ENCODE peak calls at places on chromosomes 5 and 9, in four cellular contexts. One of them, this sample, is unnamed.

GRCh38 chr9:16133032-16133431 is 580.2 kb downstream of the CCDC171 start:
- DNase-seq in HepG2: no peak
- DNase-seq in K562: no peak
- DNase-seq in GM12878: no peak
- DNase-seq in this sample: no peak

GRCh38 chr5:76196886-76197489 is 113.8 kb downstream of the SV2C start:
- DNase-seq in GM12878: no peak
- DNase-seq in K562: peak; percentile 12
- DNase-seq in HepG2: no peak
- DNase-seq in this sample: no peak

GRCh38 chr9:28774433-28775029 is 1201.2 kb upstream of the C9orf72 start:
- DNase-seq in K562: no peak
- DNase-seq in GM12878: no peak
- DNase-seq in HepG2: peak; percentile 18
- DNase-seq in this sample: peak; percentile 17

GRCh38 chr9:128092199-128092977 is 24.4 kb downstream of the SLC25A25 start:
- DNase-seq in GM12878: no peak
- DNase-seq in HepG2: no peak
- DNase-seq in K562: no peak
- DNase-seq in this sample: no peak

GRCh38 chr5:19018822-19019221 is 969.2 kb downstream of the CDH18 start:
- DNase-seq in GM12878: no peak
- DNase-seq in HepG2: no peak
- DNase-seq in K562: peak; percentile 7
- DNase-seq in this sample: peak; percentile 5

GRCh38 chr9:76027426-76027825 is 137.0 kb downstream of the PCSK5 start:
- DNase-seq in HepG2: no peak
- DNase-seq in GM12878: no peak
- DNase-seq in K562: no peak
- DNase-seq in this sample: no peak

GRCh38 chr5:137622850-137623249 is 113.0 kb downstream of the KLHL3 start:
- DNase-seq in K562: no peak
- DNase-seq in HepG2: peak; percentile 64
- DNase-seq in GM12878: peak; percentile 9
- DNase-seq in this sample: no peak

GRCh38 chr9:130659699-130660248 is 4.6 kb upstream of the PRDM12 start:
- DNase-seq in K562: no peak
- DNase-seq in GM12878: no peak
- DNase-seq in HepG2: no peak
- DNase-seq in this sample: peak; percentile 46

GRCh38 chr5:64742411-64742810 is 26.1 kb downstream of the SREK1IP1 start:
- DNase-seq in GM12878: no peak
- DNase-seq in HepG2: no peak
- DNase-seq in K562: no peak
- DNase-seq in this sample: no peak

GRCh38 chr9:121788686-121789366 is 137.4 kb downstream of the DAB2IP start:
- DNase-seq in HepG2: no peak
- DNase-seq in GM12878: no peak
- DNase-seq in K562: no peak
- DNase-seq in this sample: no peak

GRCh38 chr5:150766265-150766664 is 7.4 kb upstream of the DCTN4 start:
- DNase-seq in GM12878: no peak
- DNase-seq in K562: no peak
- DNase-seq in HepG2: no peak
- DNase-seq in this sample: no peak

GRCh38 chr9:136198605-136199083 is 6.3 kb downstream of the LHX3 start:
- DNase-seq in GM12878: no peak
- DNase-seq in HepG2: no peak
- DNase-seq in K562: peak; percentile 53
- DNase-seq in this sample: no peak

GRCh38 chr5:144369001-144369400 is 198.3 kb downstream of the KCTD16 start:
- DNase-seq in K562: no peak
- DNase-seq in GM12878: no peak
- DNase-seq in HepG2: no peak
- DNase-seq in this sample: no peak

GRCh38 chr9:4146293-4146692 is 153.6 kb downstream of the GLIS3 start:
- DNase-seq in K562: no peak
- DNase-seq in GM12878: no peak
- DNase-seq in HepG2: no peak
- DNase-seq in this sample: no peak

GRCh38 chr5:169272111-169272510 is 28.8 kb downstream of the SLIT3 start:
- DNase-seq in HepG2: no peak
- DNase-seq in GM12878: no peak
- DNase-seq in K562: no peak
- DNase-seq in this sample: no peak

GRCh38 chr5:137192293-137192743 is 306.8 kb downstream of the SPOCK1 start:
- DNase-seq in HepG2: no peak
- DNase-seq in K562: no peak
- DNase-seq in GM12878: no peak
- DNase-seq in this sample: no peak

GRCh38 chr5:112312295-112312694 is 106.8 kb downstream of the EPB41L4A start:
- DNase-seq in HepG2: no peak
- DNase-seq in K562: no peak
- DNase-seq in GM12878: no peak
- DNase-seq in this sample: no peak

GRCh38 chr5:75601567-75601966 is 9.7 kb upstream of the ANKDD1B start:
- DNase-seq in GM12878: no peak
- DNase-seq in K562: no peak
- DNase-seq in HepG2: no peak
- DNase-seq in this sample: no peak

GRCh38 chr5:168734657-168735344 is 155.6 kb upstream of the PANK3 start:
- DNase-seq in K562: no peak
- DNase-seq in GM12878: no peak
- DNase-seq in HepG2: no peak
- DNase-seq in this sample: no peak

GRCh38 chr9:110538169-110538568 is 41.4 kb downstream of the SVEP1 start:
- DNase-seq in GM12878: no peak
- DNase-seq in HepG2: no peak
- DNase-seq in K562: no peak
- DNase-seq in this sample: no peak

DNA sequence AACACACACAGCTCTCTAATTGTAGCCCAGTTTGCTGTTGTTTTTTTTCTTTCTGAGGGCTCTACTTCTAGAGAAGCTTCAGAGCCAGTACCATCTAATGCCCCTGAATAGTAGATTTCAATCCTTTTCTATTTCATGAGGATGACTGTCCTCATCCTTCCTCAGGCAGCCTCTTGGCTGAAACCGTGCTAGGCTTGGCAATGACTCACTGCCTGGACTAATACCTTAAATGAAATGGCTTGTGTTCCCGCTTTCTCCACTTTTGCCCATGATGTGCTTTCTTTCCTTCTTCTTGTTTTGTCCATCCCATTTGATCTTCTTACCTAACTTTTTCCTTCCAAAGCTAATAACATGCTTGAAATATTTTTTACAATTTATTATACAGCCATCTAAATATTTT is 80.1 kb downstream of the ITGA1 start:
- DNase-seq in HepG2: no peak
- DNase-seq in K562: no peak
- DNase-seq in GM12878: no peak
- DNase-seq in this sample: no peak
- TF ChIP-seq TARDBP in HepG2: no peak
- TF ChIP-seq TARDBP in K562: no peak
- TF ChIP-seq TARDBP in GM12878: no peak
- TF ChIP-seq TARDBP in this sample: no peak

DNA sequence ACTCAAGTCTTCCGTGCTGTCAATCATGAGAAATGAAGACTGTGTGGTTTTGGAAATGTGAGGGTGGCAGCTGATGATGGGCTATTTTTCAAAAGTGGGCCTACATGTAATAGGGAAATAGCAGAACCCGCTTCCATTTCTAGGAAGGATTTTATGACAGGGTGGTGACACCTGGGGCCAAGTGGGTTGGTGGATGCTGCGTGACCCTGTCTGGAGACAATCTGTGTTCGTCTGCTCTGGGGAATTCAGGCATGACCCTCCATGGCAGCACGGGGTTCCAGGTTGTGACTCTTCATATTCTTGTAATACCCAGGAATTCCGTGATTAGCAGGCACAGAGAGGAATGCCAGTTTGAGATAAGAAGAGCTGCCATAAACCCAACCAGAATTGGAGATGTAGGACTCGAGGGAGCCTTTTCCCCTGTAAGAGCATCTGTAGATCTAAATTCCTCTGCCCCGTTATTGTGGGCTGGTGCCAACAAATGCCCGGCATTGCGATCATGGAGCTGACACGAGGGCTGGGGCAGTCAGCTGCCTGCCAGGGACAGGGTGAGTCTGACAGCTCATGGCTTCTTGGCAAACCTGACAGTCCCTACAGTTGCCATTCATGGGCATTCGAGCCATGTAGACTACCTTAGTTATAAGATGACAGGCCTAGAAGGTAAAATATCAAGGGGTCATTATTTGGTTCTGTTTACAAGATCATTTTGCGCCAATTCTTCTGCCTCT is 279.7 kb downstream of the GADD45G start:
- DNase-seq in K562: no peak
- DNase-seq in HepG2: no peak
- DNase-seq in GM12878: no peak
- DNase-seq in this sample: no peak
- TF ChIP-seq TARDBP in K562: no peak
- TF ChIP-seq TARDBP in HepG2: no peak
- TF ChIP-seq TARDBP in GM12878: no peak
- TF ChIP-seq TARDBP in this sample: no peak

GRCh38 chr5:77627869-77628674 is 10.4 kb downstream of the OTP start:
- DNase-seq in K562: no peak
- DNase-seq in HepG2: no peak
- DNase-seq in GM12878: no peak
- DNase-seq in this sample: no peak
- TF ChIP-seq TARDBP in K562: no peak
- TF ChIP-seq TARDBP in HepG2: no peak
- TF ChIP-seq TARDBP in GM12878: no peak
- TF ChIP-seq TARDBP in this sample: no peak

GRCh38 chr9:6733831-6734230 is 23.9 kb upstream of the KDM4C start:
- DNase-seq in HepG2: no peak
- DNase-seq in K562: no peak
- DNase-seq in GM12878: no peak
- DNase-seq in this sample: no peak
- TF ChIP-seq TARDBP in HepG2: no peak
- TF ChIP-seq TARDBP in K562: no peak
- TF ChIP-seq TARDBP in GM12878: no peak
- TF ChIP-seq TARDBP in this sample: no peak

GRCh38 chr9:106288689-106289088 is 574.3 kb upstream of the ZNF462 start:
- DNase-seq in K562: no peak
- DNase-seq in GM12878: no peak
- DNase-seq in HepG2: no peak
- DNase-seq in this sample: no peak
- TF ChIP-seq TARDBP in K562: no peak
- TF ChIP-seq TARDBP in GM12878: no peak
- TF ChIP-seq TARDBP in HepG2: no peak
- TF ChIP-seq TARDBP in this sample: no peak

GRCh38 chr9:108478431-108478837 is 377.4 kb downstream of the ACTL7B start:
- DNase-seq in HepG2: no peak
- DNase-seq in K562: no peak
- DNase-seq in GM12878: no peak
- DNase-seq in this sample: no peak
- TF ChIP-seq TARDBP in HepG2: no peak
- TF ChIP-seq TARDBP in K562: no peak
- TF ChIP-seq TARDBP in GM12878: no peak
- TF ChIP-seq TARDBP in this sample: no peak

DNA sequence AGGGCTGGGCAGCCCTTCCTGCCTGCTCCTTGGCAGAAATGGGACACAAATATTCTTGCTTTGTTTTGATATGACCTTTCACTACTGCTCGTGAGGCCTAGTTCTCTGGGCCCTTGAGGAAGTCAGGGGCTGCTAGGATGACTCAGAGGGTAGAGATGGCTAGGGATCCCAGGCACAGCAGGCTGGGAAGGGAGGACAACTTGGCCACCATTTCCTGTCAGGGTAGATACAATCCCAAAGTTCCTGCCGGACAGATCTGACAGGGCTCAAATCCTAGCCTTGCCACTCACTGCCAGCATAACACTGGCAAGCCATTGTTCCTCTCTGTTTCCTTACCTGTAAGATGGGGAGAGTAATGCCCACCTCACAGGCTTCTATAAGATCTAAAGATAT is 31.7 kb upstream of the MEIKIN start:
- DNase-seq in K562: no peak
- DNase-seq in HepG2: no peak
- DNase-seq in GM12878: no peak
- DNase-seq in this sample: no peak
- TF ChIP-seq TARDBP in K562: no peak
- TF ChIP-seq TARDBP in HepG2: no peak
- TF ChIP-seq TARDBP in GM12878: no peak
- TF ChIP-seq TARDBP in this sample: no peak

GRCh38 chr9:133529457-133529856 is 4.7 kb upstream of the MYMK start:
- DNase-seq in GM12878: no peak
- DNase-seq in K562: no peak
- DNase-seq in HepG2: no peak
- DNase-seq in this sample: no peak
- TF ChIP-seq TARDBP in GM12878: no peak
- TF ChIP-seq TARDBP in K562: no peak
- TF ChIP-seq TARDBP in HepG2: no peak
- TF ChIP-seq TARDBP in this sample: no peak

GRCh38 chr5:30505014-30505886 is 688.2 kb upstream of the CDH6 start:
- DNase-seq in GM12878: no peak
- DNase-seq in HepG2: peak; percentile 97
- DNase-seq in K562: no peak
- DNase-seq in this sample: no peak
- TF ChIP-seq TARDBP in GM12878: no peak
- TF ChIP-seq TARDBP in HepG2: peak; percentile 39
- TF ChIP-seq TARDBP in K562: no peak
- TF ChIP-seq TARDBP in this sample: no peak

This sample was measured in HEK293T.